ENCODE peak calls at places on chromosomes 1 and 21, in eight cellular contexts. O is MG63; Y is CD4-positive, CD25-positive, alpha-beta regulatory T cell; X is ovary; J is neural progenitor cell; I is GM23338; T is psoas muscle; P is transverse colon. Z is an unnamed sample.

GRCh38 chr21:35179990-35180557 is 131.0 kb upstream of the RUNX1 start:
- DNase-seq in O (peak; percentile 60), Y (no peak), X (no peak), J (no peak), I (no peak), T (no peak), P (no peak), Z (no peak)

GRCh38 chr1:180309338-180309737 is 79.3 kb downstream of the LHX4 start:
- DNase-seq in O (no peak), Y (no peak), X (no peak), J (no peak), I (no peak), T (no peak), P (no peak), Z (no peak)

GRCh38 chr1:7640920-7641319 is 130.2 kb upstream of the VAMP3 start:
- DNase-seq in O (no peak), Y (no peak), X (no peak), J (peak; percentile 31), I (no peak), T (no peak), P (no peak), Z (peak; percentile 68)

GRCh38 chr1:28193701-28194161 is 17.2 kb upstream of the PTAFR start:
- DNase-seq in O (no peak), Y (no peak), X (no peak), J (no peak), I (peak; percentile 46), T (peak; percentile 39), P (no peak), Z (peak; percentile 83)

GRCh38 chr1:236997882-236998281 is 6.4 kb downstream of the MT1HL1 start:
- DNase-seq in O (no peak), Y (no peak), X (no peak), J (no peak), I (peak; percentile 23), T (no peak), P (no peak), Z (peak; percentile 57)

GRCh38 chr1:63622847-63623566 is 29.8 kb downstream of the PGM1 start:
- DNase-seq in O (no peak), Y (no peak), X (no peak), J (peak; percentile 12), I (no peak), T (peak; percentile 69), P (no peak), Z (no peak)

GRCh38 chr1:236489710-236490377 is 33.9 kb upstream of the LGALS8 start:
- DNase-seq in O (no peak), Y (peak; percentile 48), X (no peak), J (peak; percentile 71), I (peak; percentile 82), T (no peak), P (no peak), Z (peak; percentile 77)

GRCh38 chr21:28639742-28640141 is 352.9 kb downstream of the LTN1 start:
- DNase-seq in O (peak; percentile 66), Y (no peak), X (no peak), J (peak; percentile 61), I (no peak), T (no peak), P (no peak), Z (no peak)

GRCh38 chr1:201728731-201729130 is 100.2 kb upstream of the IPO9 start:
- DNase-seq in O (no peak), Y (no peak), X (no peak), J (peak; percentile 55), I (peak; percentile 76), T (no peak), P (no peak), Z (peak; percentile 46)

GRCh38 chr1:37169743-37170275 is 135.5 kb upstream of the GRIK3 start:
- DNase-seq in O (no peak), Y (no peak), X (no peak), J (peak; percentile 20), I (no peak), T (no peak), P (no peak), Z (no peak)

GRCh38 chr1:40758004-40758403 is 25.6 kb upstream of the KCNQ4 start:
- DNase-seq in O (no peak), Y (no peak), X (no peak), J (no peak), I (no peak), T (no peak), P (no peak), Z (no peak)

GRCh38 chr1:64242895-64243756 is 39.7 kb downstream of the UBE2U start:
- DNase-seq in O (no peak), Y (peak; percentile 28), X (no peak), J (peak; percentile 53), I (peak; percentile 66), T (no peak), P (no peak), Z (no peak)

GRCh38 chr1:21232044-21232443 is 55.3 kb upstream of the EIF4G3 start:
- DNase-seq in O (no peak), Y (peak; percentile 53), X (no peak), J (peak; percentile 77), I (peak; percentile 78), T (no peak), P (peak; percentile 40), Z (peak; percentile 86)

GRCh38 chr1:15218287-15219279 is 28.4 kb upstream of the FHAD1 start:
- DNase-seq in O (no peak), Y (no peak), X (no peak), J (no peak), I (no peak), T (peak; percentile 6), P (no peak), Z (no peak)

GRCh38 chr1:55285849-55286248 is 70.7 kb upstream of the USP24 start:
- DNase-seq in O (no peak), Y (no peak), X (no peak), J (no peak), I (no peak), T (no peak), P (no peak), Z (no peak)

GRCh38 chr1:16158025-16158424 is 2.2 kb upstream of the EPHA2 start:
- DNase-seq in O (no peak), Y (peak; percentile 80), X (no peak), J (no peak), I (no peak), T (no peak), P (no peak), Z (no peak)

GRCh38 chr1:25580933-25581332 is 35.7 kb upstream of the MAN1C1 start:
- DNase-seq in O (no peak), Y (no peak), X (no peak), J (peak; percentile 59), I (peak; percentile 75), T (no peak), P (no peak), Z (peak; percentile 80)

GRCh38 chr1:25581764-25582163 is 34.8 kb upstream of the MAN1C1 start:
- DNase-seq in O (no peak), Y (no peak), X (no peak), J (no peak), I (no peak), T (no peak), P (no peak), Z (peak; percentile 26)

GRCh38 chr1:25579947-25580309 is 36.5 kb downstream of the LDLRAP1 start:
- DNase-seq in O (no peak), Y (no peak), X (no peak), J (no peak), I (no peak), T (no peak), P (no peak), Z (no peak)

GRCh38 chr1:25577151-25577920 is 33.9 kb downstream of the LDLRAP1 start:
- DNase-seq in O (no peak), Y (no peak), X (no peak), J (no peak), I (peak; percentile 52), T (no peak), P (no peak), Z (no peak)

GRCh38 chr1:25579241-25579946 is 36.0 kb downstream of the LDLRAP1 start:
- DNase-seq in O (no peak), Y (no peak), X (no peak), J (no peak), I (no peak), T (no peak), P (no peak), Z (no peak)
- H3K4me3 ChIP-seq in O (no peak overlapping the region), Y (no peak overlapping the region), X (no peak overlapping the region), J (no peak overlapping the region), I (no peak overlapping the region), T (no peak overlapping the region), P (no peak overlapping the region), Z (no peak overlapping the region)

DNA sequence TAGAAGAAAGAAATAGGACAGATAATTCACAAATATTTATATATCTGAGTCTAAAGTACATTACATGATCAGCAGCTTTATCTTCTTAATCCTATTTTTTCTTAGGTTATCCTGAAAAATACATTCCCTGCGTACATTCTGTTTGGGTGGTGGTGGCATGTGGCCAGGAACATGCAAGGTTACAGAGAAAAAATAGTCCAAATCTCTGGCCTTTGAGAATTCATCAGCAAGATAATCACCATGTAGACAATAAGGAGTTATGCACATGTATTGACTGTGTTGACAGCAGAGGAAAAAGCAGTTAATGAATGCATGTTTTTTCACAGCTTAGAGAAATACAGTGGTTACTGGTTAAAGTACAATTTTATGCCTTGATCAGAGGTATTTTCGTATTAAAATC is 49.0 kb downstream of the ABCA4 start:
- DNase-seq in O (no peak), Y (no peak), X (no peak), J (no peak), I (no peak), T (no peak), P (no peak), Z (no peak)
- H3K27me3 ChIP-seq in O (no peaks in the 10 kb centered on the region), Y (peaks cover 3% of the 10 kb centered on the region), X (no peaks in the 10 kb centered on the region), J (peaks cover 91% of the 10 kb centered on the region), I (peaks cover 36% of the 10 kb centered on the region), T (no peaks in the 10 kb centered on the region), P (no peaks in the 10 kb centered on the region), Z (peaks cover 53% of the 10 kb centered on the region)

DNA sequence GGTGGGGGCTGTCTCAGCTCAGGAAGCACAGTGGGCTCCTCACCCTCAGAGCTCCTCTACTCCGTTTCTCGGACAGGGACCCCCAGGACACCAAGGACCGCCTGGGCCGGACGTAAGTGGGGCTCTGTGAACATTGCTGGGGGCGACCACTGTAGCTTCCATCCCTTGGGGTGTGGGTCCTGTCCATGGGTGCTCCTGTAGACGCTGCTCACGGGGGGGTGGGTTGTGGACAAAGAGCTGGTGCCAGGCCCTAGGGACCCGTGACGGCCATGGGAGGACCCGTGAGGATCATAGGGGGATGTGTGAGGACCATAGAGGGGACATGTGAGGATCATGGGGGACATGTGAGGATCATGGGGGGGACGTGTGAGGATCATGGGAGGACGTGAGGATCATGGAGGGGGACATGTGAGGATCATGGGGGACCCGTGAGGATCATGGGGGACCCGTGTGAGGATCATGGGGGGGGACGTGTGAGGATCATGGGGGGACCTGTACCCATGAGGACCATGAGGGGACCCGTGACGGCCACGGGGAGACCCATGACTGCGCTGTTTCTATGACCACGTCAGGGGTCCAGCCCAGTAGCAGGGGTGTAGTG is 18.1 kb downstream of the COL6A1 start:
- DNase-seq in O (no peak), Y (no peak), X (no peak), J (no peak), I (no peak), T (no peak), P (no peak), Z (no peak)
- H3K36me3 ChIP-seq in O (peaks cover 88% of the 10 kb centered on the region), Y (no peaks in the 10 kb centered on the region), X (no peaks in the 10 kb centered on the region), J (no peaks in the 10 kb centered on the region), I (peaks cover 3% of the 10 kb centered on the region), T (peaks cover 52% of the 10 kb centered on the region), P (peaks cover 9% of the 10 kb centered on the region), Z (no peaks in the 10 kb centered on the region)

DNA sequence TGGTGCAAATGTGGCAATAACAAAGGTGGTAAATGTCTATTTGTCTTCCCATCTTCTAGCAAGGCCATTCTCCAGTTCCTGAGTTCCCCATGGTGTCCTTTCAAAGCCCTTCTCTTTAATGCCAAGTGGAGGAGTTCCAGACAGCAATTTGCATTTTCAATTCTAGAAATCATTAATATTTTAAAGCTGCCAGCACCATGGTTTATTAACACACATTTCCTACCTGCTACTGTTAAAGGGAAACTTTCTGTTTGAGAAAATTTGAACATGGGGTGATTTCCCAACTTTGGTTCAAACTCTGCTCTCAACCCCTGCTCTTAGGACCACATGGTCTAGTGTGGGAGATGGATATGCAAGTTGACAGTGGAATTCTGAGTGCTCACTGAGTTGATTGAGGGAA is 98.0 kb downstream of the BEND5 start:
- DNase-seq in O (no peak), Y (no peak), X (no peak), J (no peak), I (no peak), T (no peak), P (no peak), Z (no peak)
- H3K4me3 ChIP-seq in O (no peak overlapping the region), Y (no peak overlapping the region), X (no peak overlapping the region), J (no peak overlapping the region), I (no peak overlapping the region), T (no peak overlapping the region), P (no peak overlapping the region), Z (no peak overlapping the region)